ENCODE peak calls at places on chromosomes 6 and 20, in four cellular contexts. R, P, X and G are unnamed samples.

GRCh38 chr20:35144694-35145093 is 2.4 kb downstream of the EDEM2 start:
- DNase-seq in R (no peak), P (peak; percentile 7), X (no peak), G (no peak)

GRCh38 chr6:151698921-151699705 is 108.4 kb upstream of the ESR1 start:
- DNase-seq in P (no peak), X (no peak), R (no peak), G (no peak)

GRCh38 chr20:9141070-9141469 is 72.2 kb downstream of the PLCB4 start:
- DNase-seq in X (no peak), P (no peak), R (no peak), G (no peak)

GRCh38 chr6:20699402-20699801 is 165.1 kb downstream of the CDKAL1 start:
- DNase-seq in X (no peak), P (no peak), R (no peak), G (no peak)

GRCh38 chr6:117502580-117502979 is 20.1 kb downstream of the DCBLD1 start:
- DNase-seq in X (no peak), R (peak; percentile 31), P (no peak), G (no peak)

GRCh38 chr6:132498638-132499037 is 14.3 kb downstream of the STX7 start:
- DNase-seq in X (no peak), P (peak; percentile 81), R (no peak), G (no peak)

GRCh38 chr6:108594640-108595039 is 33.9 kb downstream of the FOXO3 start:
- DNase-seq in P (no peak), R (no peak), X (no peak), G (peak; percentile 56)

GRCh38 chr6:32885698-32886286 is 31.8 kb downstream of the PSMB9 start:
- DNase-seq in R (peak; percentile 80), X (no peak), P (peak; percentile 86), G (no peak)

GRCh38 chr6:28580484-28580883 is 54.8 kb downstream of the GPX5 start:
- DNase-seq in P (no peak), R (no peak), X (no peak), G (no peak)

GRCh38 chr20:59608396-59608795 is 4.1 kb downstream of the PHACTR3 start:
- DNase-seq in P (no peak), X (no peak), R (no peak), G (peak; percentile 43)

GRCh38 chr6:155943635-155944034 is 488.0 kb upstream of the NOX3 start:
- DNase-seq in X (no peak), R (peak; percentile 8), P (no peak), G (no peak)

GRCh38 chr6:116682334-116682712 is 1.3 kb downstream of the KPNA5 start:
- DNase-seq in R (peak; percentile 43), X (no peak), P (peak; percentile 20), G (peak; percentile 68)

GRCh38 chr6:161436106-161436876 is 162.4 kb upstream of the AGPAT4 start:
- DNase-seq in X (no peak), P (no peak), R (no peak), G (no peak)

GRCh38 chr6:169075211-169075621 is 178.4 kb downstream of the THBS2 start:
- DNase-seq in X (peak; percentile 38), P (no peak), R (peak; percentile 88), G (no peak)

GRCh38 chr6:68559716-68560115 is 75.4 kb upstream of the ADGRB3 start:
- DNase-seq in X (no peak), P (no peak), R (peak; percentile 67), G (no peak)

GRCh38 chr20:25301357-25301920 is 53.6 kb downstream of the PYGB start:
- DNase-seq in R (no peak), X (no peak), P (no peak), G (no peak)

GRCh38 chr6:113671440-113671839 is 185.7 kb upstream of the MARCKS start:
- DNase-seq in X (no peak), R (no peak), P (no peak), G (no peak)

GRCh38 chr20:2022163-2022562 is 28.3 kb upstream of the PDYN start:
- DNase-seq in X (no peak), P (no peak), R (no peak), G (no peak)

GRCh38 chr6:39638126-39638822 is 86.9 kb downstream of the KIF6 start:
- DNase-seq in P (no peak), R (no peak), X (no peak), G (no peak)

GRCh38 chr6:110255356-110255755 is 75.1 kb downstream of the CDC40 start:
- DNase-seq in X (no peak), R (peak; percentile 38), P (peak; percentile 8), G (no peak)

GRCh38 chr6:3811191-3811590 is 38.0 kb upstream of the FAM50B start:
- DNase-seq in P (no peak), R (no peak), X (no peak), G (no peak)

GRCh38 chr6:158707120-158707519 is 57.3 kb downstream of the SYTL3 start:
- DNase-seq in P (no peak), R (peak; percentile 49), X (no peak), G (peak; percentile 79)

GRCh38 chr6:158703121-158703839 is 53.4 kb downstream of the SYTL3 start:
- DNase-seq in P (no peak), X (peak; percentile 59), R (no peak), G (peak; percentile 64)

GRCh38 chr6:158706369-158706982 is 56.6 kb downstream of the SYTL3 start:
- DNase-seq in P (peak; percentile 20), R (peak; percentile 63), X (no peak), G (peak; percentile 71)

GRCh38 chr6:158705386-158706126 is 55.7 kb downstream of the SYTL3 start:
- DNase-seq in X (no peak), P (no peak), R (no peak), G (no peak)

DNA sequence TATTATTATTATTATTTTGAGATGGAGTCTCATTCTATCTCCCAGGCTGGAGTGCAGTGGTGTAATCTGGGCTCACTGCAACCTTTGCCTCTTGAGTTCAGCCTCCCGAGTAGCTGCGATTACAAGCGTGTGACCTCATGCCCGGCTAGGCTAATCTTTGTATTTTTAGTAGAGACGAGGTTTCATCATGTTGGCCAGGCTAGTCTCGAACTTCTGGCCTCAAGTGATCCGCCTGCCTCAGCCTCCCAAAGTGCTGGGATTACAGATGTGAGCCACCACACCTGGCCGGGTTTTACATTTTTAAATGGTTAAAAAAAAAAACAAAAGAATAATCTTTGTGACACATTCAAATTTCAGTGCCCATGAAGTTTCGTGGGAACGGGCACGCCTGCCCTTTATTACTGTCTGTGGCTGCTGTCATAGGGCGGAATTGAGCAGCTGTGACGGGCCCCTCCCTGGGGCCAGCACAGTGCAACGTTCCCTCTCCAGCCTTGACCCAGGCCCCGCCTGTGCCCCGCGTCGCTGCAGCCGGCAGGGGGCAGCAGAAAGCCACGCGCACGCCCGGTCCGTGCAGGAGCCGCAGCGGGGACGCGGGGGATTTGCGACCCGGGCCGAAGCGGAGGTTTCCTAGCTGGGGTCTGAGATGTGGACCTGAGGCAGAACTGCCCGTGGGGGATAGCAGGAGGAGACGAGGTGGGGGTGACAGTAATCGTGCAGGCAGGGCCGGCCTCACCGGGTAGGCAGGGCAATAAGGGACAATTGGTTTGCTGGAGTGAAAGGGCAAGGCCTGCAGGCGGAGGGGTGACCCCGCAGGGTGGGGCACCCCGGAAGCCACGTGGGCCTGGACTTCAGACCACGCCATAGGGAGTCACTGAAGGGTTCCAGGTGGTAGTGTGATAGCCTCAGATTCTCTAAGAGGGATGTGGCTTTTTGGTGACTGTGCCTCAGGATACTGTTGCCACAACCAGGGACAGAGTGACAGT is 54.3 kb downstream of the SYTL3 start:
- DNase-seq in P (peak; percentile 85), R (peak; percentile 57), X (peak; percentile 54), G (peak; percentile 83)
- TF ChIP-seq CTCF in P (peak; percentile 99), R (peak; percentile 95), X (peak; percentile 96), G (peak; percentile 97)

GRCh38 chr6:159398633-159399032 is 229.4 kb downstream of the FNDC1 start:
- DNase-seq in X (no peak), R (no peak), P (peak; percentile 13), G (no peak)

GRCh38 chr6:159400806-159401205 is 231.6 kb downstream of the FNDC1 start:
- DNase-seq in R (no peak), X (no peak), P (no peak), G (no peak)

GRCh38 chr6:159395614-159396013 is 226.4 kb downstream of the FNDC1 start:
- DNase-seq in X (no peak), P (no peak), R (no peak), G (no peak)

GRCh38 chr6:159404296-159404695 is 235.1 kb downstream of the FNDC1 start:
- DNase-seq in X (no peak), P (no peak), R (no peak), G (no peak)

GRCh38 chr6:159399953-159400352 is 230.8 kb downstream of the FNDC1 start:
- DNase-seq in R (no peak), X (no peak), P (no peak), G (no peak)
- TF ChIP-seq CTCF in R (no peak), X (no peak), P (no peak), G (no peak)

GRCh38 chr20:32761831-32762753 is at the start of gene DNMT3B:
- DNase-seq in R (peak; percentile 82), X (peak; percentile 55), P (peak; percentile 91), G (peak; percentile 81)
- TF ChIP-seq CTCF in R (peak; percentile 21), X (no peak), P (peak; percentile 26), G (no peak)

GRCh38 chr20:51206032-51206662 is 183.2 kb upstream of the KCNG1 start:
- DNase-seq in R (no peak), P (peak; percentile 12), X (no peak), G (no peak)
- TF ChIP-seq CTCF in R (no peak), P (no peak), X (no peak), G (no peak)

GRCh38 chr6:158431560-158431959 is 119.3 kb downstream of the TULP4 start:
- DNase-seq in P (no peak), R (no peak), X (no peak), G (no peak)
- TF ChIP-seq CTCF in P (no peak), R (no peak), X (no peak), G (no peak)

GRCh38 chr6:134132494-134133141 is 80.2 kb upstream of the SLC2A12 start:
- DNase-seq in R (peak; percentile 59), X (no peak), P (no peak), G (no peak)
- TF ChIP-seq CTCF in R (no peak), X (no peak), P (no peak), G (no peak)

DNA sequence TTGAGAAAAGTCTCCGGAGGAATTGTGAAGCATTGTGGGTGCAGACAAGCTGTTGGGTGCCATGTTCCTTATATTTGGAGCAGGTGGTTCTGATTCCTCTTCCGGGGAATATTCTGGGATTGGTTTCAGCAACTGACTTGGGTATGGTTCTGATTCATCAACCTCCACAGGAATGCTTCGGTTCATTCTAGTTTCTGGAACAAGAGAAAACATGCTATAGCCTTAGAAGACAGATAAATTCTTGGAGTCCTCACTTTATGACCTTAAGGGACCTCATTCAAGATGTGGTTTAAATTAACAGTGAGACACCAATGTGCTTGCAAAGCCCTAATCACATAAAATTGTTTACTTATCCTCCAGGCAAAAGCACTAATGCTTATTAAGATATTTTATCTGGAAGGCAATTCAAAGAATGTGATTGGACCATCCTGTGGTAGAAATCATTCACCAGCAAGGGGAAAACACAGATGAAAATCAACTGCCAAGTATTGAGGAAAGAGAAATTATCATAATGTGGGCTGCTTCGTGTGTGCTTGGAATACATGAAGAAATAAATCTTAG is 13.7 kb downstream of the TRAF3IP2 start:
- DNase-seq in P (no peak), R (no peak), X (no peak), G (no peak)
- TF ChIP-seq CTCF in P (no peak), R (no peak), X (no peak), G (no peak)